ENCODE peak calls at places on chromosomes 13 and 19, in ten cellular contexts. One of them, this sample, is unnamed.
A peak's percentile ranks its signal among the peaks of the same experiment; 100 is the strongest.

GRCh38 chr13:113739527-113740285 is 19.3 kb upstream of the TMEM255B start:
- DNase-seq in T-helper 2 cell: no peak
- DNase-seq in neural progenitor cell: no peak
- DNase-seq in BE2C: peak; percentile 7
- DNase-seq in activated CD8-positive, alpha-beta memory T cell treated with anti-CD3 and anti-CD28 coated beads for 1 hour: no peak
- DNase-seq in NCI-H2029: no peak
- DNase-seq in neural crest cell: no peak
- DNase-seq in H9: no peak
- DNase-seq in epithelial cell of esophagus: no peak
- DNase-seq in endothelial cell: no peak
- DNase-seq in this sample: no peak

GRCh38 chr13:39602614-39603366 is at the start of gene LHFPL6:
- DNase-seq in T-helper 2 cell: peak; percentile 7
- DNase-seq in neural progenitor cell: peak; percentile 90
- DNase-seq in BE2C: peak; percentile 66
- DNase-seq in activated CD8-positive, alpha-beta memory T cell treated with anti-CD3 and anti-CD28 coated beads for 1 hour: peak; percentile 20
- DNase-seq in NCI-H2029: peak; percentile 14
- DNase-seq in neural crest cell: peak; percentile 73
- DNase-seq in H9: peak; percentile 72
- DNase-seq in epithelial cell of esophagus: peak; percentile 87
- DNase-seq in endothelial cell: peak; percentile 80
- DNase-seq in this sample: peak; percentile 8

GRCh38 chr19:40744554-40745401 is 5.5 kb downstream of the ACTMAP start:
- DNase-seq in T-helper 2 cell: no peak
- DNase-seq in neural progenitor cell: peak; percentile 34
- DNase-seq in BE2C: no peak
- DNase-seq in activated CD8-positive, alpha-beta memory T cell treated with anti-CD3 and anti-CD28 coated beads for 1 hour: no peak
- DNase-seq in NCI-H2029: no peak
- DNase-seq in neural crest cell: no peak
- DNase-seq in H9: peak; percentile 78
- DNase-seq in epithelial cell of esophagus: no peak
- DNase-seq in endothelial cell: peak; percentile 24
- DNase-seq in this sample: peak; percentile 51

GRCh38 chr13:94967183-94968039 is 255.1 kb upstream of the SOX21 start:
- DNase-seq in T-helper 2 cell: no peak
- DNase-seq in neural progenitor cell: peak; percentile 85
- DNase-seq in BE2C: peak; percentile 40
- DNase-seq in activated CD8-positive, alpha-beta memory T cell treated with anti-CD3 and anti-CD28 coated beads for 1 hour: no peak
- DNase-seq in NCI-H2029: no peak
- DNase-seq in neural crest cell: peak; percentile 43
- DNase-seq in H9: peak; percentile 62
- DNase-seq in epithelial cell of esophagus: peak; percentile 23
- DNase-seq in endothelial cell: peak; percentile 52
- DNase-seq in this sample: no peak

GRCh38 chr19:19632661-19633060 is 4.6 kb upstream of the LPAR2 start:
- DNase-seq in T-helper 2 cell: no peak
- DNase-seq in neural progenitor cell: no peak
- DNase-seq in BE2C: no peak
- DNase-seq in activated CD8-positive, alpha-beta memory T cell treated with anti-CD3 and anti-CD28 coated beads for 1 hour: no peak
- DNase-seq in NCI-H2029: no peak
- DNase-seq in neural crest cell: no peak
- DNase-seq in H9: no peak
- DNase-seq in epithelial cell of esophagus: no peak
- DNase-seq in endothelial cell: no peak
- DNase-seq in this sample: no peak

GRCh38 chr19:33903489-33903850 is 106.8 kb downstream of the KCTD15 start:
- DNase-seq in T-helper 2 cell: no peak
- DNase-seq in neural progenitor cell: no peak
- DNase-seq in BE2C: no peak
- DNase-seq in activated CD8-positive, alpha-beta memory T cell treated with anti-CD3 and anti-CD28 coated beads for 1 hour: no peak
- DNase-seq in NCI-H2029: no peak
- DNase-seq in neural crest cell: no peak
- DNase-seq in H9: no peak
- DNase-seq in epithelial cell of esophagus: no peak
- DNase-seq in endothelial cell: no peak
- DNase-seq in this sample: no peak

GRCh38 chr19:17519967-17520366 is 8.5 kb downstream of the PGLS start:
- DNase-seq in T-helper 2 cell: no peak
- DNase-seq in neural progenitor cell: no peak
- DNase-seq in BE2C: no peak
- DNase-seq in activated CD8-positive, alpha-beta memory T cell treated with anti-CD3 and anti-CD28 coated beads for 1 hour: no peak
- DNase-seq in NCI-H2029: peak; percentile 7
- DNase-seq in neural crest cell: no peak
- DNase-seq in H9: no peak
- DNase-seq in epithelial cell of esophagus: no peak
- DNase-seq in endothelial cell: no peak
- DNase-seq in this sample: no peak

GRCh38 chr19:3365447-3366103 is 808 bp upstream of the NFIC start:
- DNase-seq in T-helper 2 cell: no peak
- DNase-seq in neural progenitor cell: no peak
- DNase-seq in BE2C: peak; percentile 70
- DNase-seq in activated CD8-positive, alpha-beta memory T cell treated with anti-CD3 and anti-CD28 coated beads for 1 hour: no peak
- DNase-seq in NCI-H2029: no peak
- DNase-seq in neural crest cell: no peak
- DNase-seq in H9: peak; percentile 27
- DNase-seq in epithelial cell of esophagus: peak; percentile 59
- DNase-seq in endothelial cell: no peak
- DNase-seq in this sample: no peak

GRCh38 chr13:90902255-90902654 is 445.2 kb upstream of the MIR17HG start:
- DNase-seq in T-helper 2 cell: no peak
- DNase-seq in neural progenitor cell: no peak
- DNase-seq in BE2C: no peak
- DNase-seq in activated CD8-positive, alpha-beta memory T cell treated with anti-CD3 and anti-CD28 coated beads for 1 hour: no peak
- DNase-seq in NCI-H2029: no peak
- DNase-seq in neural crest cell: no peak
- DNase-seq in H9: no peak
- DNase-seq in epithelial cell of esophagus: no peak
- DNase-seq in endothelial cell: no peak
- DNase-seq in this sample: no peak